ENCODE peak calls at places on chromosomes 1 and 21, in six cellular contexts. One of them, this sample, is unnamed.

GRCh38 chr21:28579986-28580550 is 412.6 kb downstream of the LTN1 start:
- DNase-seq in activated naive CD4-positive, alpha-beta T cell treated with Interleukin-2 at 50 U/mL for 16 hours: no peak
- DNase-seq in A172: no peak
- DNase-seq in heart right ventricle: no peak
- DNase-seq in CD4-positive, alpha-beta memory T cell: no peak
- DNase-seq in GM12892: no peak
- DNase-seq in this sample: no peak

GRCh38 chr1:42567038-42567437 is 91.2 kb upstream of the PPIH start:
- DNase-seq in A172: no peak
- DNase-seq in heart right ventricle: no peak
- DNase-seq in CD4-positive, alpha-beta memory T cell: no peak
- DNase-seq in GM12892: no peak
- DNase-seq in activated naive CD4-positive, alpha-beta T cell treated with Interleukin-2 at 50 U/mL for 16 hours: no peak
- DNase-seq in this sample: no peak

GRCh38 chr1:8789314-8790214 is 27.9 kb downstream of the RERE start:
- DNase-seq in heart right ventricle: no peak
- DNase-seq in A172: no peak
- DNase-seq in activated naive CD4-positive, alpha-beta T cell treated with Interleukin-2 at 50 U/mL for 16 hours: no peak
- DNase-seq in CD4-positive, alpha-beta memory T cell: no peak
- DNase-seq in GM12892: no peak
- DNase-seq in this sample: peak

GRCh38 chr1:11893907-11894251 is 32.3 kb downstream of the KIAA2013 start:
- DNase-seq in CD4-positive, alpha-beta memory T cell: peak
- DNase-seq in GM12892: peak
- DNase-seq in A172: peak
- DNase-seq in activated naive CD4-positive, alpha-beta T cell treated with Interleukin-2 at 50 U/mL for 16 hours: peak
- DNase-seq in heart right ventricle: peak
- DNase-seq in this sample: peak

GRCh38 chr1:232260861-232261260 is 369.1 kb downstream of the SIPA1L2 start:
- DNase-seq in CD4-positive, alpha-beta memory T cell: no peak
- DNase-seq in A172: no peak
- DNase-seq in GM12892: no peak
- DNase-seq in activated naive CD4-positive, alpha-beta T cell treated with Interleukin-2 at 50 U/mL for 16 hours: no peak
- DNase-seq in heart right ventricle: no peak
- DNase-seq in this sample: no peak

GRCh38 chr1:8343464-8344001 is 25.6 kb downstream of the SLC45A1 start:
- DNase-seq in activated naive CD4-positive, alpha-beta T cell treated with Interleukin-2 at 50 U/mL for 16 hours: no peak
- DNase-seq in CD4-positive, alpha-beta memory T cell: no peak
- DNase-seq in heart right ventricle: peak
- DNase-seq in GM12892: no peak
- DNase-seq in A172: peak
- DNase-seq in this sample: no peak

GRCh38 chr1:244920911-244921310 is 56.6 kb upstream of the HNRNPU start:
- DNase-seq in A172: no peak
- DNase-seq in heart right ventricle: no peak
- DNase-seq in activated naive CD4-positive, alpha-beta T cell treated with Interleukin-2 at 50 U/mL for 16 hours: no peak
- DNase-seq in GM12892: no peak
- DNase-seq in CD4-positive, alpha-beta memory T cell: no peak
- DNase-seq in this sample: no peak

GRCh38 chr1:211621471-211622198 is 42.7 kb upstream of the SLC30A1 start:
- DNase-seq in A172: peak
- DNase-seq in activated naive CD4-positive, alpha-beta T cell treated with Interleukin-2 at 50 U/mL for 16 hours: no peak
- DNase-seq in CD4-positive, alpha-beta memory T cell: no peak
- DNase-seq in heart right ventricle: peak
- DNase-seq in GM12892: no peak
- DNase-seq in this sample: no peak

GRCh38 chr1:76998582-76999189 is 131.4 kb downstream of the ST6GALNAC5 start:
- DNase-seq in CD4-positive, alpha-beta memory T cell: no peak
- DNase-seq in GM12892: no peak
- DNase-seq in activated naive CD4-positive, alpha-beta T cell treated with Interleukin-2 at 50 U/mL for 16 hours: no peak
- DNase-seq in heart right ventricle: no peak
- DNase-seq in A172: peak
- DNase-seq in this sample: no peak

GRCh38 chr1:100706861-100707260 is 12.7 kb upstream of the VCAM1 start:
- DNase-seq in CD4-positive, alpha-beta memory T cell: no peak
- DNase-seq in activated naive CD4-positive, alpha-beta T cell treated with Interleukin-2 at 50 U/mL for 16 hours: no peak
- DNase-seq in A172: no peak
- DNase-seq in heart right ventricle: no peak
- DNase-seq in GM12892: no peak
- DNase-seq in this sample: no peak

GRCh38 chr1:176032040-176032645 is 174.9 kb downstream of the COP1 start:
- DNase-seq in GM12892: no peak
- DNase-seq in heart right ventricle: no peak
- DNase-seq in activated naive CD4-positive, alpha-beta T cell treated with Interleukin-2 at 50 U/mL for 16 hours: no peak
- DNase-seq in A172: no peak
- DNase-seq in CD4-positive, alpha-beta memory T cell: no peak
- DNase-seq in this sample: no peak

GRCh38 chr21:44984428-44984791 is 44.6 kb downstream of the SLX9 start:
- DNase-seq in GM12892: no peak
- DNase-seq in CD4-positive, alpha-beta memory T cell: no peak
- DNase-seq in activated naive CD4-positive, alpha-beta T cell treated with Interleukin-2 at 50 U/mL for 16 hours: no peak
- DNase-seq in heart right ventricle: peak
- DNase-seq in A172: no peak
- DNase-seq in this sample: no peak

GRCh38 chr1:8397511-8397910 is 79.6 kb downstream of the SLC45A1 start:
- DNase-seq in activated naive CD4-positive, alpha-beta T cell treated with Interleukin-2 at 50 U/mL for 16 hours: no peak
- DNase-seq in A172: peak
- DNase-seq in CD4-positive, alpha-beta memory T cell: no peak
- DNase-seq in GM12892: no peak
- DNase-seq in heart right ventricle: no peak
- DNase-seq in this sample: no peak

GRCh38 chr1:165717918-165718515 is 19.7 kb upstream of the ALDH9A1 start:
- DNase-seq in GM12892: peak
- DNase-seq in activated naive CD4-positive, alpha-beta T cell treated with Interleukin-2 at 50 U/mL for 16 hours: peak
- DNase-seq in A172: peak
- DNase-seq in CD4-positive, alpha-beta memory T cell: peak
- DNase-seq in heart right ventricle: no peak
- DNase-seq in this sample: peak

GRCh38 chr1:22045604-22046228 is 6.8 kb upstream of the CDC42 start:
- DNase-seq in CD4-positive, alpha-beta memory T cell: no peak
- DNase-seq in GM12892: no peak
- DNase-seq in activated naive CD4-positive, alpha-beta T cell treated with Interleukin-2 at 50 U/mL for 16 hours: no peak
- DNase-seq in heart right ventricle: no peak
- DNase-seq in A172: no peak
- DNase-seq in this sample: no peak

GRCh38 chr1:221169447-221169889 is 290.2 kb downstream of the HLX start:
- DNase-seq in activated naive CD4-positive, alpha-beta T cell treated with Interleukin-2 at 50 U/mL for 16 hours: no peak
- DNase-seq in heart right ventricle: no peak
- DNase-seq in A172: peak
- DNase-seq in GM12892: no peak
- DNase-seq in CD4-positive, alpha-beta memory T cell: no peak
- DNase-seq in this sample: peak

GRCh38 chr1:72051538-72051937 is 230.8 kb downstream of the NEGR1 start:
- DNase-seq in CD4-positive, alpha-beta memory T cell: no peak
- DNase-seq in heart right ventricle: no peak
- DNase-seq in A172: peak
- DNase-seq in GM12892: no peak
- DNase-seq in activated naive CD4-positive, alpha-beta T cell treated with Interleukin-2 at 50 U/mL for 16 hours: no peak
- DNase-seq in this sample: no peak

GRCh38 chr1:161119379-161120061 is 1.6 kb downstream of the NIT1 start:
- DNase-seq in activated naive CD4-positive, alpha-beta T cell treated with Interleukin-2 at 50 U/mL for 16 hours: peak
- DNase-seq in A172: peak
- DNase-seq in heart right ventricle: no peak
- DNase-seq in CD4-positive, alpha-beta memory T cell: peak
- DNase-seq in GM12892: peak
- DNase-seq in this sample: peak

This sample was measured in HAP-1.